ENCODE peak calls at places on chromosomes 7 and 10, in nine cellular contexts. H is PC-3, I is breast epithelium, D is IMR-90, T is esophagus squamous epithelium, F is heart right ventricle, M is spleen, L is mammary epithelial cell, K is ovary. E is an unnamed sample. For H3K36me3 and H3K4me1, the result is how much of the 10 kb centered on the place peaks cover.

GRCh38 chr7:33578166-33578565 is 327.2 kb upstream of the BMPER start:
- DNase-seq in T (no peak), K (no peak), L (peak), M (no peak), I (no peak), D (peak), H (peak), F (no peak), E (no peak)

GRCh38 chr7:29844614-29845013 is 38.3 kb downstream of the WIPF3 start:
- DNase-seq in K (no peak), I (no peak), F (no peak), D (no peak), H (no peak), L (no peak), T (no peak), M (no peak), E (no peak)

GRCh38 chr10:121601458-121601857 is 3.2 kb upstream of the FGFR2 start:
- DNase-seq in L (no peak), M (no peak), D (no peak), H (no peak), T (no peak), F (no peak), K (no peak), I (no peak), E (no peak)

GRCh38 chr7:11592699-11593098 is 239.3 kb downstream of the THSD7A start:
- DNase-seq in D (no peak), F (no peak), K (no peak), L (no peak), H (peak), T (no peak), M (no peak), I (no peak), E (no peak)

GRCh38 chr7:50664461-50664922 is 99.3 kb upstream of the DDC start:
- DNase-seq in F (no peak), M (no peak), D (peak), I (no peak), H (peak), L (peak), T (no peak), K (no peak), E (no peak)

GRCh38 chr7:132817844-132818427 is 241.7 kb upstream of the PLXNA4 start:
- DNase-seq in L (no peak), I (no peak), F (no peak), K (no peak), D (peak), M (no peak), H (no peak), T (no peak), E (no peak)

GRCh38 chr10:130026670-130027456 is 62.8 kb upstream of the EBF3 start:
- DNase-seq in F (no peak), D (no peak), I (no peak), M (peak), L (no peak), K (no peak), H (no peak), T (no peak), E (no peak)

GRCh38 chr10:61899997-61900828 is 1.3 kb upstream of the ARID5B start:
- DNase-seq in K (peak), T (peak), D (peak), F (peak), L (peak), I (peak), M (peak), H (peak), E (peak)

GRCh38 chr10:94578790-94579189 is 33.2 kb downstream of the HELLS start:
- DNase-seq in L (no peak), K (no peak), D (no peak), I (no peak), M (no peak), T (no peak), H (no peak), F (no peak), E (no peak)
- H3K36me3 ChIP-seq in L (under half), K (under half), D (under half), I (under half), M (under half), T (under half), H (under half), F (under half), E (under half)

DNA sequence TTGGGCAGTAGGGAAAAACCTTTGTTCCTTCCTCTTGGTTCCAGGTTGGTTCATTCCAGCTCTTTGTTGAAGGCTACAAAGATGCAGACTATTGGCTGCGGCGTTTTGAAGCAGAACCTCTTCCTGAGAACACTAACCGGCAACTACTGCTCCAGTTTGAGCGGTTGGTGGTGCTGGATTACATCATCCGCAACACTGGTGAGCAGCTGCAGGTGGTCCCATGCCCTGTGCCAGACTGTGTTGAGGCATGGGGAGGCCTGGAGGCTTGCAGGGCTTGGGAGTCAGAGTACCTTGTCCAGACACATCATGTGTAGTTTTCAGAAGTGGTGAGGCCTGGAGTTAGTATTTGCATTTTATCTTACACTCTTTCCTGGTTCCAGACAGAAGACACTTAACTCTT is 16.3 kb downstream of the PI4K2A start:
- DNase-seq in D (no peak), F (no peak), L (no peak), M (no peak), H (no peak), T (no peak), K (no peak), I (no peak), E (no peak)
- TF ChIP-seq CTCF in D (no peak), F (no peak), L (no peak), M (no peak), H (no peak), T (no peak), K (no peak), I (no peak), E (no peak)

DNA sequence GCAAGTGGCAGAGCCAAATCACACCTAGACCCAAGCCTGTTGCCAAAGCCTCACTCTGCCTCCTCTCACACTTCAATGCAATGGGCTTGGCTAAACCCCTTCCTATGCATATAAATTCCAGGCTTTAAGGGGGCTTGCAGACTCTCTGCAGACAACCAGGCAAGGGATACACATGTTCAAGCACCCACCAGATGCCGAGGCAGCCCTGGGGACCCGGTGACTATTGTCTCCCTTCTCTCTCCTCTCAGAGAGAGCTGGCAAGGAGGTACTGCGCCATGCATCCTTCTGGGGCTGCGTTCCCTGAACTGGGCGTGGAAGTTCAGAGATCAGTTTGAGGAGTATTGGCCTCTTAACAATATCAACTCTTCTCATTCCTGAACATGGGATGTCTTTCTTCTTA is 131.2 kb downstream of the ARHGAP22 start:
- DNase-seq in F (no peak), D (no peak), T (no peak), K (no peak), L (no peak), M (no peak), H (no peak), I (peak), E (no peak)
- H3K4me1 ChIP-seq in F (under half), D (under half), T (under half), K (under half), L (under half), M (under half), H (under half), I (under half), E (under half)

GRCh38 chr10:13654846-13655245 is 68.1 kb downstream of the PRPF18 start:
- DNase-seq in M (no peak), L (no peak), I (no peak), F (no peak), T (no peak), D (no peak), K (no peak), H (no peak), E (no peak)
- H3K36me3 ChIP-seq in M (half or more), L (under half), I (under half), F (half or more), T (half or more), D (half or more), K (under half), H (under half), E (under half)

GRCh38 chr7:155259791-155260497 is 37.7 kb upstream of the INSIG1 start:
- DNase-seq in I (no peak), T (no peak), M (peak), F (no peak), H (no peak), L (no peak), D (no peak), K (no peak), E (no peak)

GRCh38 chr7:155260498-155260872 is 37.2 kb upstream of the INSIG1 start:
- DNase-seq in H (no peak), K (no peak), D (no peak), M (peak), L (no peak), I (no peak), T (no peak), F (no peak), E (no peak)

GRCh38 chr7:155263051-155263450 is 34.6 kb upstream of the INSIG1 start:
- DNase-seq in T (no peak), L (no peak), K (no peak), F (no peak), I (no peak), D (no peak), H (no peak), M (no peak), E (no peak)

GRCh38 chr7:155262010-155262409 is 35.7 kb upstream of the INSIG1 start:
- DNase-seq in K (no peak), I (no peak), M (no peak), T (no peak), H (no peak), L (no peak), F (no peak), D (no peak), E (no peak)

GRCh38 chr7:155261031-155261985 is 36.4 kb upstream of the INSIG1 start:
- DNase-seq in F (no peak), H (no peak), I (no peak), T (no peak), L (no peak), M (peak), K (no peak), D (no peak), E (peak)
- TF ChIP-seq CTCF in F (no peak), H (no peak), I (no peak), T (no peak), L (no peak), M (no peak), K (no peak), D (no peak), E (no peak)

GRCh38 chr10:103982639-103983038 is 15.7 kb downstream of the SLK start:
- DNase-seq in T (no peak), L (no peak), I (no peak), M (no peak), D (no peak), H (no peak), F (peak), K (no peak), E (no peak)
- H3K4me1 ChIP-seq in T (under half), L (under half), I (under half), M (half or more), D (under half), H (under half), F (under half), K (under half), E (under half)

GRCh38 chr7:152351168-152351567 is 84.6 kb downstream of the KMT2C start:
- DNase-seq in L (no peak), F (no peak), T (no peak), M (no peak), H (no peak), K (no peak), I (no peak), D (peak), E (no peak)

GRCh38 chr7:152355474-152356057 is 80.2 kb downstream of the KMT2C start:
- DNase-seq in I (no peak), F (no peak), T (no peak), K (no peak), H (no peak), D (no peak), M (no peak), L (no peak), E (no peak)

GRCh38 chr7:152354061-152354460 is 81.7 kb downstream of the KMT2C start:
- DNase-seq in M (no peak), D (peak), H (no peak), L (no peak), F (no peak), I (no peak), K (no peak), T (no peak), E (no peak)
- H3K36me3 ChIP-seq in M (half or more), D (under half), H (under half), L (under half), F (under half), I (under half), K (under half), T (half or more), E (under half)

DNA sequence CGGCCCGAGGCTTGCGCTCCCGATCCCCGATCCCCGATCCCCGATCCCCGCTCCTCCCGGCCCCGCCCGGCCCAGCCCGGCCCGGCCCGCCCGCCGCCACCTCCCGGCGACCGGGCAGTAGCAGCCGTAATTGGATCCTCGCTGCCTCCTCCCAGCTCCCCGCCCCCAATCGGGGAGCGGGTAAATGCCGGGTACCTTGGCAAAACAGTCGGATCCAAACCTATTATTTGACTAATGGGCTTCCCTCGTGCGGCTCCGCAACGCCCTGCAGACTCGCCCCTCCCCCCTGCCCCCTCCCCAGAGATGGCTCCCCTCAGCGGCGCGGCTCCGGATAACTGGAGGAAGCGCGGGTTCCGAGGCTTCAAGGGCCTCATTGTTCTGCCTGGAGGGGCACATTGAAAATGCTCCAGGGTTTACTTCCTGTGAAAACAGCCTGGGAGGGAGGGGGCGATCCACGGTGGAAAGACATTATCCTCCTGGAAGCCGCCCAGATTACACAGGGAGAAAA is 94.8 kb upstream of the ZMIZ1 start:
- DNase-seq in H (peak), L (no peak), I (peak), K (peak), M (peak), F (peak), T (no peak), D (peak), E (peak)
- TF ChIP-seq CTCF in H (no peak), L (no peak), I (no peak), K (no peak), M (no peak), F (peak), T (no peak), D (no peak), E (no peak)

GRCh38 chr10:88990528-88991160 is at the start of gene FAS:
- DNase-seq in T (peak), F (peak), M (peak), I (peak), L (peak), K (peak), D (peak), H (peak), E (peak)
- H3K4me1 ChIP-seq in T (under half), F (under half), M (half or more), I (under half), L (under half), K (under half), D (under half), H (under half), E (under half)

GRCh38 chr7:98988641-98989040 is 110.3 kb downstream of the TRRAP start:
- DNase-seq in M (peak), F (no peak), D (no peak), L (no peak), K (no peak), T (no peak), H (no peak), I (no peak), E (no peak)

GRCh38 chr7:98993024-98993897 is 114.9 kb downstream of the TRRAP start:
- DNase-seq in L (no peak), H (no peak), K (no peak), I (no peak), M (no peak), T (no peak), D (no peak), F (no peak), E (no peak)

GRCh38 chr7:98991141-98991540 is 112.8 kb downstream of the TRRAP start:
- DNase-seq in I (no peak), M (no peak), D (no peak), K (no peak), L (no peak), T (no peak), H (no peak), F (no peak), E (no peak)

GRCh38 chr7:98992076-98992475 is 113.7 kb downstream of the TRRAP start:
- DNase-seq in D (no peak), F (no peak), I (no peak), M (no peak), L (no peak), K (no peak), T (no peak), H (no peak), E (no peak)

DNA sequence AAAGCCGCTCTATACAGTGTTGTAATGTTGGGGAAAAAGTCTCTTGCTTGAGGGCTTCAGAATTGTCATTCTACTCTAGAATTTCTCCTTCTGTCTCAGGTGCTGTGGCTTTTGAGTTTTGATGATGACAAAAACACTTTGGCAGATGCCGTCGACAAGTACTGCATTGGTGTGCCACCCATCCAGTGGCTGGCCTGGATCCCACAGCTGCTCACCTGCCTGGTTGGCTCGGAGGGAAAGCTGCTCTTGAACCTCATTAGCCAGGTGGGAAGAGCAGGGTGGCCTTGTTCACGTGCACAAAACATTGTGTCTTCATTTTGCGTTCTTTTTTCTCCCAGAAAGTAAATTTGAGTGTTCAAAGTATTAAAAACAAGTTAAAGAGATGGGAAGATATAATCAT is 112.0 kb downstream of the TRRAP start:
- DNase-seq in T (no peak), I (no peak), F (no peak), D (no peak), M (peak), L (no peak), H (no peak), K (no peak), E (no peak)
- H3K36me3 ChIP-seq in T (half or more), I (under half), F (half or more), D (half or more), M (half or more), L (under half), H (half or more), K (under half), E (under half)